ENCODE peak calls at places on chromosome 20, in four cellular contexts. Y, R, W and X are unnamed samples. For H3K27me3 and H3K36me3, the result is how much of the 10 kb centered on the place peaks cover.

GRCh38 chr20:6140947-6141346 is 18.1 kb upstream of the FERMT1 start:
- DNase-seq in R (peak), Y (no peak), W (no peak), X (peak)

GRCh38 chr20:51175724-51176123 is 152.8 kb upstream of the KCNG1 start:
- DNase-seq in R (no peak), Y (no peak), W (no peak), X (no peak)

GRCh38 chr20:37396520-37397075 is 50.7 kb downstream of the SRC start:
- DNase-seq in R (no peak), Y (no peak), W (no peak), X (peak)

GRCh38 chr20:45630366-45630765 is 718 bp downstream of the WFDC9 start:
- DNase-seq in Y (no peak), W (no peak), R (peak), X (no peak)

GRCh38 chr20:49584418-49585382 is 16.8 kb upstream of the PTGIS start:
- DNase-seq in R (peak), W (no peak), Y (no peak), X (no peak)

GRCh38 chr20:48648482-48649051 is 179.2 kb downstream of the PREX1 start:
- DNase-seq in R (no peak), W (no peak), Y (no peak), X (no peak)

GRCh38 chr20:59733326-59733725 is 129.0 kb downstream of the PHACTR3 start:
- DNase-seq in Y (no peak), W (no peak), R (no peak), X (no peak)

GRCh38 chr20:25301357-25301920 is 53.6 kb downstream of the PYGB start:
- DNase-seq in R (no peak), W (no peak), Y (no peak), X (no peak)

GRCh38 chr20:48667481-48667880 is 160.3 kb downstream of the PREX1 start:
- DNase-seq in R (no peak), W (no peak), Y (no peak), X (no peak)

GRCh38 chr20:48175261-48175660 is 390.0 kb upstream of the SULF2 start:
- DNase-seq in Y (no peak), W (no peak), R (no peak), X (no peak)

GRCh38 chr20:51457281-51457932 is 85.1 kb downstream of the NFATC2 start:
- DNase-seq in Y (no peak), W (no peak), R (peak), X (no peak)

GRCh38 chr20:33697129-33697528 is 10.9 kb upstream of the E2F1 start:
- DNase-seq in W (no peak), Y (no peak), R (peak), X (no peak)

GRCh38 chr20:41110930-41111577 is 26.3 kb upstream of the PLCG1 start:
- DNase-seq in R (no peak), W (no peak), Y (no peak), X (no peak)

GRCh38 chr20:10769700-10770099 is 95.9 kb upstream of the JAG1 start:
- DNase-seq in W (no peak), R (no peak), Y (no peak), X (peak)

GRCh38 chr20:4873396-4873795 is 127.9 kb downstream of the SLC23A2 start:
- DNase-seq in W (no peak), R (no peak), Y (no peak), X (no peak)

GRCh38 chr20:49426873-49427272 is 55.6 kb downstream of the KCNB1 start:
- DNase-seq in Y (no peak), W (no peak), R (no peak), X (no peak)

GRCh38 chr20:56343861-56344381 is 14.9 kb upstream of the FAM210B start:
- DNase-seq in R (peak), W (peak), Y (peak), X (peak)

GRCh38 chr20:6506906-6507305 is 260.6 kb upstream of the BMP2 start:
- DNase-seq in R (no peak), Y (no peak), W (no peak), X (no peak)

GRCh38 chr20:4666001-4666470 is 55.7 kb upstream of the PRND start:
- DNase-seq in W (no peak), R (peak), Y (no peak), X (no peak)

GRCh38 chr20:63980317-63980805 is 571 bp upstream of the PRPF6 start:
- DNase-seq in R (no peak), W (no peak), Y (no peak), X (no peak)

GRCh38 chr20:48898210-48898609 is 23.3 kb upstream of the ARFGEF2 start:
- DNase-seq in W (no peak), Y (no peak), R (peak), X (no peak)

GRCh38 chr20:43187476-43188233 is 2.1 kb downstream of the PTPRT start:
- DNase-seq in W (peak), R (peak), Y (peak), X (peak)

GRCh38 chr20:14717124-14718004 is 380.0 kb upstream of the FLRT3 start:
- DNase-seq in R (no peak), W (no peak), Y (no peak), X (no peak)

GRCh38 chr20:4728121-4728520 is 6.4 kb downstream of the PRND start:
- DNase-seq in W (no peak), Y (no peak), R (peak), X (no peak)

GRCh38 chr20:32982617-32983458 is 21.4 kb downstream of the SUN5 start:
- DNase-seq in Y (no peak), R (no peak), W (no peak), X (no peak)

GRCh38 chr20:40641212-40641611 is 47.8 kb downstream of the MAFB start:
- DNase-seq in R (no peak), W (no peak), Y (no peak), X (no peak)

GRCh38 chr20:16261733-16262277 is 311.4 kb downstream of the KIF16B start:
- DNase-seq in W (no peak), R (no peak), Y (no peak), X (no peak)

GRCh38 chr20:44186201-44186600 is 787 bp downstream of the JPH2 start:
- DNase-seq in Y (no peak), R (no peak), W (no peak), X (no peak)

GRCh38 chr20:51399138-51399890 is 143.2 kb downstream of the NFATC2 start:
- DNase-seq in R (no peak), W (no peak), Y (no peak), X (no peak)

GRCh38 chr20:37226889-37227288 is 34.7 kb downstream of the GHRH start:
- DNase-seq in R (no peak), W (no peak), Y (no peak), X (no peak)

GRCh38 chr20:59661141-59661540 is 56.8 kb downstream of the PHACTR3 start:
- DNase-seq in Y (no peak), R (no peak), W (no peak), X (no peak)

GRCh38 chr20:36527331-36528125 is 13.8 kb upstream of the MYL9 start:
- DNase-seq in Y (no peak), W (no peak), R (no peak), X (peak)

GRCh38 chr20:60815656-60816055 is 436.4 kb upstream of the CDH4 start:
- DNase-seq in R (no peak), Y (no peak), W (no peak), X (no peak)

GRCh38 chr20:24650091-24650490 is 180.7 kb downstream of the SYNDIG1 start:
- DNase-seq in Y (no peak), R (peak), W (no peak), X (no peak)

GRCh38 chr20:44187054-44187762 is at the start of gene JPH2:
- DNase-seq in Y (peak), R (peak), W (no peak), X (peak)

GRCh38 chr20:57638173-57638894 is 18.1 kb upstream of the ZBP1 start:
- DNase-seq in R (peak), W (no peak), Y (peak), X (no peak)

DNA sequence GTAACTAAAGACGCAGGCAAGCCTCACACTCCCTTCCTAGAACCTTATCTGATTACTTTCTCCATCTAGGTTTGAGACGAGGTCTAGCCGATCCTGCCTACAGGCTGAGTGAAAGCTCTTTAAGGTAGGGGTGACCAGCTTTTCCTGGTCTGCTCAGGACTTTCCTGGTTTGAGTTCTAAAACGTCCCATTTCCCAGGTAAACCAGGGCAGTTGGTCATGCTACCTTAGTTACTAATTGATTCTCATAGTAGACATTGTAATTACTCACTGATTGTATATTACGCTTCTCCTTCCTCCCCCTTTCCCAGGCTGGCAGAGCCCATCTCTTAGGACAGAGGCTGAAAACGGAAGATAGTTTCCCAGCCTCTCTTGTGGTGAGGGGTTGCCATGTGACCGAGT is 27.9 kb upstream of the RSPO4 start:
- DNase-seq in R (no peak), W (no peak), Y (no peak), X (no peak)
- H3K27me3 ChIP-seq in R (under half), W (under half), Y (under half), X (under half)

GRCh38 chr20:31872406-31872805 is 2.0 kb downstream of the TTLL9 start:
- DNase-seq in Y (no peak), R (no peak), W (no peak), X (no peak)

GRCh38 chr20:31869673-31869941 is 720 bp downstream of the DUSP15 start:
- DNase-seq in Y (no peak), R (no peak), W (no peak), X (no peak)

GRCh38 chr20:31870703-31871601 is 518 bp downstream of the TTLL9 start:
- DNase-seq in Y (no peak), W (no peak), R (peak), X (no peak)

GRCh38 chr20:31869942-31870702 is at the start of the genes DUSP15 and TTLL9:
- DNase-seq in Y (peak), W (no peak), R (peak), X (peak)

DNA sequence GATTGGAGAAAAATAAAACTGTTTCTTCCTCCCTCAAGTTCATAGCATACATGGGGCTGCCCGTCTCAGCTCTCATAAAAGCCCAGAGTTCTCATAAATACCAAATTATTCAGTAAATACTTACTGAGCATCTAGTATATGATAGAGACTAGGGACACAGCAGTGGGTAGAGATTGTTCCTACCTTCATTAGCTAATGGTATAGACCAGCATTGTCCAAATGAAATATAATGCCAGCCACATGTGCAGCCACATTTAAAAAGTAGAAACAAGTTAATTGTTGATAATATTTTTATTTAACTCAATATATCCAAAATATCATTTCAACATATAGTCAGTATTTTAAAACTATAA is 1.1 kb downstream of the TTLL9 start:
- DNase-seq in W (no peak), Y (no peak), R (no peak), X (no peak)
- H3K4me3 ChIP-seq in W (no peak), Y (no peak), R (no peak), X (no peak)

DNA sequence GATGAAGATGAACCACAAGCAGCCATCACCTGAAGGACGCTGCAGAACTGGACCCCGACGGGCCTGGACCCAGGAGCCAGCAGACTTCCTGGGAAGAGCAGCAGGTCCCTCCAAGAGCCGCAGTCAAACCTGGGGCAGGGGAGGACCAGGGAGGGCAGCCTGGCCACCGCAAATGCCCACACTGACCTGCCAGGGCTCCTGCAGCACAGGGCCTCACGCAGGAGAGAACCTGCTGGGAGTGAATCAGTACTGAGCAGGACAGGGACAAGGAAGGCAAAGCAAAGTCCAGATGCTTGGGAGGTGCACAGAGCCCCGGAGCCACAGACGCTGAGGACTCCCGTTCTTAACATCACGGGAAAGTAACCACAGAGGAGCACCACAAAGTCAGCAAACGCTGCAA is 75.2 kb downstream of the TAF4 start:
- DNase-seq in R (no peak), W (no peak), Y (no peak), X (no peak)
- H3K36me3 ChIP-seq in R (under half), W (under half), Y (half or more), X (under half)

DNA sequence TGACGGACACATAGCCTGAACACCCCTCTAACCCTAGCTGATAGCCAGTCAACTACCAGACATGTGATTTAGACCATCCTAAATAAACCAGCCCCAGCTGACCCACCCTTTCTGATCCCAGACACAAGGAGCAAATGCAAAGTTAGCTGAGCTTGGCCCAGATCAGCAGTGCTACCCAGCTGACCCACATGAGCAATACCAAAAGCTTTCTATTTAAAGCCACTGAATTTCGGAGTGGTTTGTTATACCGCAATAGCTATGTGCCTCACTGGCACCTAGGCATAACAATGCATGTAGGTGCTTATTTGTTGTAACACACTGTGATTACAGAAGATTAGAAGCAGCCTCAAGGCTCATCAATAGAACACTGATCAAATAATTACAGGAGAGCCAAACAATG is 93.7 kb upstream of the SIRPA start:
- DNase-seq in R (peak), W (no peak), Y (no peak), X (no peak)
- H3K27me3 ChIP-seq in R (under half), W (under half), Y (under half), X (under half)

GRCh38 chr20:22217712-22218352 is 366.5 kb downstream of the FOXA2 start:
- DNase-seq in Y (no peak), R (no peak), W (no peak), X (no peak)
- H3K4me3 ChIP-seq in Y (no peak), R (no peak), W (no peak), X (no peak)